ENCODE peak calls at places on chromosomes 6 and 20, in nine cellular contexts. B is HCT116, N is PC-3, E is cardiac muscle cell, F is NB4, Q is A673, L is transverse colon, U is keratinocyte, I is psoas muscle. H is an unnamed sample.
A peak's percentile ranks its signal among the peaks of the same experiment; 100 is the strongest.

GRCh38 chr6:43703512-43704429 is 16.2 kb upstream of the MRPS18A start:
- DNase-seq in U (no peak), Q (no peak), E (no peak), I (no peak), F (no peak), L (no peak), B (no peak), N (no peak), H (no peak)

GRCh38 chr20:39109933-39110818 is 148.0 kb downstream of the DHX35 start:
- DNase-seq in I (no peak), F (no peak), L (no peak), E (no peak), B (no peak), N (no peak), Q (no peak), U (no peak), H (no peak)

GRCh38 chr6:140909156-140909555 is 1223.6 kb upstream of the GJE1 start:
- DNase-seq in Q (no peak), I (no peak), E (no peak), L (no peak), U (no peak), N (no peak), B (no peak), F (no peak), H (no peak)

GRCh38 chr6:30127238-30128093 is 8.5 kb upstream of the TRIM40 start:
- DNase-seq in U (no peak), B (no peak), E (peak; percentile 6), N (no peak), L (no peak), Q (no peak), I (no peak), F (no peak), H (no peak)

GRCh38 chr6:118993358-118993757 is 58.4 kb upstream of the MCM9 start:
- DNase-seq in N (no peak), U (no peak), B (no peak), Q (no peak), E (no peak), I (no peak), L (no peak), F (no peak), H (no peak)

GRCh38 chr20:57656821-57657536 is 36.8 kb upstream of the ZBP1 start:
- DNase-seq in U (no peak), Q (no peak), F (no peak), L (no peak), B (no peak), I (peak; percentile 44), N (no peak), E (no peak), H (no peak)

GRCh38 chr20:53738039-53738944 is 144.7 kb upstream of the ZNF217 start:
- DNase-seq in U (no peak), L (peak; percentile 47), E (peak; percentile 85), N (peak; percentile 98), B (no peak), Q (peak; percentile 60), F (peak; percentile 96), I (peak; percentile 66), H (peak; percentile 78)

GRCh38 chr6:148404456-148405022 is 61.9 kb downstream of the SASH1 start:
- DNase-seq in N (no peak), U (no peak), L (no peak), F (no peak), E (no peak), B (no peak), Q (no peak), I (no peak), H (no peak)

GRCh38 chr6:133567656-133568055 is 321.3 kb upstream of the TCF21 start:
- DNase-seq in Q (no peak), N (peak; percentile 30), U (no peak), F (no peak), L (no peak), B (no peak), E (no peak), I (no peak), H (no peak)

GRCh38 chr20:24469116-24470030 is at the start of gene SYNDIG1:
- DNase-seq in N (no peak), E (peak; percentile 6), Q (peak; percentile 66), F (no peak), L (no peak), I (no peak), B (no peak), U (no peak), H (no peak)

GRCh38 chr20:25297141-25297905 is 49.4 kb downstream of the PYGB start:
- DNase-seq in E (no peak), F (no peak), B (no peak), I (no peak), N (no peak), U (no peak), Q (no peak), L (peak; percentile 41), H (no peak)

GRCh38 chr6:167044696-167045095 is 45.5 kb downstream of the CEP43 start:
- DNase-seq in B (no peak), F (no peak), Q (no peak), U (no peak), N (no peak), E (peak; percentile 6), L (no peak), I (no peak), H (no peak)

GRCh38 chr6:167049275-167049674 is 50.1 kb downstream of the CEP43 start:
- DNase-seq in F (no peak), E (no peak), L (no peak), B (no peak), U (no peak), I (no peak), N (no peak), Q (no peak), H (no peak)

GRCh38 chr6:167047554-167047953 is 48.4 kb downstream of the CEP43 start:
- DNase-seq in I (peak; percentile 56), U (no peak), L (peak; percentile 39), F (peak; percentile 40), B (no peak), Q (no peak), E (no peak), N (no peak), H (no peak)

GRCh38 chr6:167046861-167047495 is 47.8 kb downstream of the CEP43 start:
- DNase-seq in N (no peak), E (no peak), F (no peak), U (no peak), L (no peak), I (no peak), B (no peak), Q (no peak), H (no peak)

DNA sequence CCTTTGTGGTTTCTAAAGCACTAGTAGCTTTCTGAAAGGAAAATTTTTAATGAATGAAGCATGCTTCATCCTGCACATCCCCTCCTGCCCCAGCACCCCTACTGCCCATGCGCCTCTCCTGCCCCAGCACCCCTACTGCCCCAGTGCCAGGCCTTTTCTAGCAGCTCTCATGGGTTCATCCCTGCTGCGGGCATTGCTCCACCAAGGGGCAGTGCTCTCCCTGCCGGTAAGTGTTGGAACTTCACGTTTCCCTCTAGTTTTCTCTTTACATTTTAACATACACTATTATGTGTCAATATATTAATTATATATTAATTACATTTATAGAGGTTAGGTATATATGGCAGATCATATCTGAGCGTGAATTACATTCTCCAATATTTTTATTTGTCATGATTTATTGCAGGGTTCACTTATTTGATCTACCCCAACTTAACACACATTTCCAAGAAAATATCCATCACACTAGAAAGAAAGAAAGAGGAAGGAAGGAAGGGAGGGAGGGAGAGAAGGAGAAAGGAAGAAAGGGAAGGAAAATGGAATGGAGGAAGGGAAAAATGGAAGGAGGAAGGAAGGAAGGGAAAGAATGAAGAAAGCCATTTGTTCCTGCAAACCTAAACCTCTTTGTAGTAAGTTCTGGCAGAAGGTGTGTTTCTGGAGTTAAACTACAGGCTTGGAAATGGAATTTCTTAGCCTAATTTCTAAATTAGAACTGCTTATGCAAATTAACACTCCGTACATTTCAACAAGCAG is 46.8 kb downstream of the CEP43 start:
- DNase-seq in N (peak; percentile 43), E (no peak), Q (no peak), L (no peak), B (no peak), U (no peak), I (no peak), F (no peak), H (no peak)
- TF ChIP-seq CTCF in N (peak; percentile 41), E (peak; percentile 12), Q (peak; percentile 31), L (no peak), B (peak; percentile 51), U (peak; percentile 34), I (no peak), F (no peak), H (peak; percentile 25)

DNA sequence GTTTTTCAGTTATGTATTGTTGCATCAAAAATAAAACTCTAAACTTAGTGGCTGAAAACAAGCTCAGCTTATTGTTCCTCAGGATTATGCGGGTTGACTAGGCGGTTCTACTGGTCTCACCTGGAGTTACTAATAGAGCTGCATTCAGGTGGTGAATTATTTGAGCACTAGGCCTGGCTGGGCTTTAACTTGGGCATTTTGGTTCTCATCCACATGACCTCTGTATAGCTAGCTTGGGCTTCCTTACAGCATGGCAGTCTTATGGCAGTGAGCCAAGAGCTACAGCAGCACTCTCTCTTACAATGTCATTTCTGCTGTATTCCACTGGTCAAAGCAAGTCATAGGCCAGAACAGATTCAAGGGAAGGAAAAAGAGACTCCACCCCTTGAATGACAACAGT is 1.6 kb downstream of the PGBD1 start:
- DNase-seq in I (no peak), L (no peak), U (no peak), F (peak; percentile 42), B (no peak), E (no peak), N (no peak), Q (peak; percentile 19), H (no peak)
- H3K4me3 ChIP-seq in I (no peak overlapping the region), L (no peak overlapping the region), U (no peak overlapping the region), F (peak overlapping the region; percentile 19), B (no peak overlapping the region), E (no peak overlapping the region), N (peak overlapping the region; percentile 96), Q (no peak overlapping the region), H (no peak overlapping the region)

DNA sequence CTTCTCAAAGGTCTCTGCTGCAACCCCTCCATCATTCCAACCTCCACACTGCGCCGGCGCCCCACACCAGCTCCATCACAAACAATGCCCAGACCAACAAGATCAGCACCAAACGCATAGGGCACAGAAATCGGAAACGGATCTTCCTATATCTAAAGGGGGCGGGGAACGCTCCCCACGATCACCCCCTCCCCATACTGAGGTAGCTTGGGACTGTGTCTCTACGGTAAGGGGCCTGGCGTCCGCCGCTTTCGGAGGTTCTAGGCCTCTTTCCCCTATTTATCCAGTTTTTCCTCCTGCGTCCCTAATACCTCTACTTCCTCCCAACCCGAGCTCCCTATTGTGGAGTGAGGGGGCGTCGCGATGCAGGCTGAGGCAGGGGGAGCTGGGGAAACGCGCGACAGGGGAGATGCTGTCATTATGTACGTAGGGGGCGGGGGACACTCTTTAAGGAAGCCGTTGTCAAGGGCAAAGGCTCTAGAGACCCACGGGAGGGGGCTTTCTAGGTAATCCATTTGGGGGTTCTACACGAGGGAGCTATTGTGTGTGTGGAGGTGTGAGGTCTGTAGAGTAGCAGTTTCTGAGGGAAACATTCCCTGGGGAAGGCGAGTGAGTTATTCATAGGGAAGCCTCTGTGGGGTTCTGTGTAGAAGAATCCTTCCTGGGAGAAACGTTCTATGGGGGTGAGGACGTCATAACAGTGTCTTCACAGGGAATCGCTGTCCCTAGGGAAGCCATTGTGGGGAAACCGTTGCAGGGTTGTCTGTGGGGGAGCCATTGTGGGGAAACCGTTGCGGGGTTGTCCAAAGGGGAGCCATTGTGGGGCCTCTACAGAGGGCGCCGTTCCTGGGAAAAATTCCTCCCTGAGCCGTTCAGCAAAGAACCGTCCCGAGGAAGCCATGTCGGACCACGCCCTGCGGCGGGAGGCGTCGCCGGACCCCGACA is 716 bp downstream of the DNAAF9 start:
- DNase-seq in I (peak; percentile 75), F (peak; percentile 82), E (peak; percentile 67), N (no peak), Q (peak; percentile 65), L (peak; percentile 21), B (no peak), U (no peak), H (no peak)
- TF ChIP-seq CTCF in I (no peak), F (no peak), E (peak; percentile 23), N (peak; percentile 39), Q (no peak), L (no peak), B (no peak), U (no peak), H (no peak)

GRCh38 chr6:138638626-138639025 is 134.9 kb upstream of the CCDC28A start:
- DNase-seq in I (no peak), L (no peak), N (no peak), F (no peak), B (no peak), U (no peak), Q (no peak), E (peak; percentile 17), H (no peak)
- H3K4me3 ChIP-seq in I (no peak overlapping the region), L (no peak overlapping the region), N (no peak overlapping the region), F (no peak overlapping the region), B (no peak overlapping the region), U (no peak overlapping the region), Q (no peak overlapping the region), E (no peak overlapping the region), H (no peak overlapping the region)